ENCODE peak calls at places on chromosome 9, in four cellular contexts. One of them, this sample, is unnamed. For H3K9me3, the result is how much of the 10 kb centered on the place peaks cover.

GRCh38 chr9:98168952-98169488 is 23.4 kb downstream of the CORO2A start:
- DNase-seq in uterus: no peak
- DNase-seq in IMR-90: peak
- DNase-seq in CD4-positive, alpha-beta memory T cell: peak
- DNase-seq in this sample: no peak

GRCh38 chr9:137304383-137305059 is 2.5 kb upstream of the NRARP start:
- DNase-seq in uterus: no peak
- DNase-seq in CD4-positive, alpha-beta memory T cell: no peak
- DNase-seq in IMR-90: no peak
- DNase-seq in this sample: no peak

GRCh38 chr9:128276574-128277270 is 646 bp downstream of the SWI5 start:
- DNase-seq in uterus: peak
- DNase-seq in CD4-positive, alpha-beta memory T cell: no peak
- DNase-seq in IMR-90: peak
- DNase-seq in this sample: no peak

GRCh38 chr9:92406506-92406905 is 2.1 kb upstream of the OGN start:
- DNase-seq in uterus: no peak
- DNase-seq in IMR-90: no peak
- DNase-seq in CD4-positive, alpha-beta memory T cell: peak
- DNase-seq in this sample: peak

GRCh38 chr9:81058776-81059175 is 630.6 kb downstream of the TLE1 start:
- DNase-seq in CD4-positive, alpha-beta memory T cell: no peak
- DNase-seq in IMR-90: no peak
- DNase-seq in uterus: no peak
- DNase-seq in this sample: no peak

GRCh38 chr9:89466451-89467277 is 31.2 kb downstream of the SEMA4D start:
- DNase-seq in uterus: no peak
- DNase-seq in IMR-90: no peak
- DNase-seq in CD4-positive, alpha-beta memory T cell: peak
- DNase-seq in this sample: no peak

GRCh38 chr9:32525506-32525905 is 490 bp downstream of the RIGI start:
- DNase-seq in uterus: no peak
- DNase-seq in CD4-positive, alpha-beta memory T cell: no peak
- DNase-seq in IMR-90: peak
- DNase-seq in this sample: no peak

GRCh38 chr9:97900738-97901565 is 21.3 kb downstream of the TRMO start:
- DNase-seq in IMR-90: peak
- DNase-seq in uterus: peak
- DNase-seq in CD4-positive, alpha-beta memory T cell: peak
- DNase-seq in this sample: peak

GRCh38 chr9:115395511-115396021 is 277.6 kb upstream of the TNC start:
- DNase-seq in CD4-positive, alpha-beta memory T cell: no peak
- DNase-seq in IMR-90: peak
- DNase-seq in uterus: no peak
- DNase-seq in this sample: no peak

GRCh38 chr9:61668846-61669245 is 479.0 kb downstream of the SPATA31A7 start:
- DNase-seq in IMR-90: no peak
- DNase-seq in CD4-positive, alpha-beta memory T cell: no peak
- DNase-seq in uterus: peak
- DNase-seq in this sample: no peak
- H3K9me3 ChIP-seq in IMR-90: under half
- H3K9me3 ChIP-seq in CD4-positive, alpha-beta memory T cell: under half
- H3K9me3 ChIP-seq in uterus: under half
- H3K9me3 ChIP-seq in this sample: under half

DNA sequence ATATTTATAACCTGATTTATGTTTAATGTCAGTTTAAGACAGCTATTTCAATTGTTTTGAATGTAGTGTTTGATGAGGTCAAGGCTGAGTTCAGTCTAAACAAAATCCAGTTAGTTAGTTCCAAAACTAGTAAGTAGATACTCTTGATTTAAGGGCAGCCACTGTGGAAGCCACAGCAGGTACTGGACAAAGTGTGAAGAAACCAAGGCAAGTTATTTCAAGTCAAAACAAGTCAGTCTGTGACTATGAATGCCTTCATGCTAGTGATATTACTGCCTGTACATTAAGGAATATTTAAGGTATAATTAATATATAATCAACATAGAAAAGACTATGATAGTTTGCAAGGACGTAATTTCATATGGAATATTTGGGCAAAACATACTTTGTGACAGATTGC is 362.3 kb downstream of the DMRTA1 start:
- DNase-seq in CD4-positive, alpha-beta memory T cell: no peak
- DNase-seq in IMR-90: no peak
- DNase-seq in uterus: no peak
- DNase-seq in this sample: no peak
- H3K9me3 ChIP-seq in CD4-positive, alpha-beta memory T cell: under half
- H3K9me3 ChIP-seq in IMR-90: under half
- H3K9me3 ChIP-seq in uterus: under half
- H3K9me3 ChIP-seq in this sample: under half

GRCh38 chr9:126609191-126609590 is 4.5 kb upstream of the LMX1B start:
- DNase-seq in CD4-positive, alpha-beta memory T cell: no peak
- DNase-seq in uterus: no peak
- DNase-seq in IMR-90: no peak
- DNase-seq in this sample: no peak
- H3K9me3 ChIP-seq in CD4-positive, alpha-beta memory T cell: under half
- H3K9me3 ChIP-seq in uterus: under half
- H3K9me3 ChIP-seq in IMR-90: under half
- H3K9me3 ChIP-seq in this sample: under half

DNA sequence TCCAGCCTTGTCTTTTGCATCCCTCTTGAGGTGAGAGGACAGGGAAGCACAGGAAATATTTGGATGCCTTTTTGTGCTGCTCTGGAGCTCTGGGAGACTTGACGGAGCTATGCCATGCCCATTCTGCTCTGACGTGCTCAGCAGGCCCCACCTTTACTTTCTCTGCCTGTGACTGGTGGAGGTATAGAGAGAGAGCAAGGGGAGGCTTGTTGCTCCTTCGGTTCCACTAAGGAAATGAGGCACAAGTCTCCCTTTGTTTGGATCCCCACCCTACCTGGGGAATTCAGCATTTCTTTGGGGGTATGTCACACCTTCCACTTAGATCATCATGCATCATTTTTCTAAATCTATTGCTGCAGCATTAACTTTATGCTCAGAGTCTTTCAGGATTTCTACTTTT is 121.8 kb upstream of the CNTLN start:
- DNase-seq in uterus: no peak
- DNase-seq in CD4-positive, alpha-beta memory T cell: no peak
- DNase-seq in IMR-90: no peak
- DNase-seq in this sample: no peak
- H3K9me3 ChIP-seq in uterus: under half
- H3K9me3 ChIP-seq in CD4-positive, alpha-beta memory T cell: under half
- H3K9me3 ChIP-seq in IMR-90: under half
- H3K9me3 ChIP-seq in this sample: under half

GRCh38 chr9:135648494-135649410 is 9.4 kb upstream of the GLT6D1 start:
- DNase-seq in uterus: no peak
- DNase-seq in IMR-90: no peak
- DNase-seq in CD4-positive, alpha-beta memory T cell: no peak
- DNase-seq in this sample: no peak
- H3K9me3 ChIP-seq in uterus: under half
- H3K9me3 ChIP-seq in IMR-90: under half
- H3K9me3 ChIP-seq in CD4-positive, alpha-beta memory T cell: under half
- H3K9me3 ChIP-seq in this sample: under half

This sample was measured in MM.1S.